ENCODE peak calls at places on chromosome 4, in six cellular contexts. C is uterus, L is heart right ventricle, H is breast epithelium, M is Karpas-422, F is tibial nerve. E is an unnamed sample.

GRCh38 chr4:6333301-6334202 is 63.9 kb downstream of the WFS1 start:
- DNase-seq in M (peak), H (no peak), F (no peak), L (no peak), C (no peak), E (peak)

GRCh38 chr4:80577991-80578390 is 242.5 kb downstream of the CFAP299 start:
- DNase-seq in H (no peak), F (no peak), C (no peak), M (no peak), L (no peak), E (no peak)

GRCh38 chr4:83890231-83890630 is 354.3 kb downstream of the GPAT3 start:
- DNase-seq in C (no peak), F (no peak), M (no peak), H (no peak), L (no peak), E (no peak)

GRCh38 chr4:76067652-76068286 is 6.7 kb upstream of the ART3 start:
- DNase-seq in F (peak), C (peak), M (peak), L (peak), H (no peak), E (peak)

GRCh38 chr4:128303986-128304385 is 16.4 kb upstream of the PGRMC2 start:
- DNase-seq in F (no peak), M (no peak), L (no peak), C (no peak), H (no peak), E (no peak)

GRCh38 chr4:37455301-37456062 is 210.9 kb downstream of the NWD2 start:
- DNase-seq in C (no peak), H (no peak), M (no peak), F (no peak), L (no peak), E (no peak)

GRCh38 chr4:150986085-150986484 is 29.0 kb downstream of the LRBA start:
- DNase-seq in L (no peak), C (no peak), H (no peak), M (no peak), F (no peak), E (no peak)

GRCh38 chr4:83342476-83342875 is 7.8 kb upstream of the HPSE start:
- DNase-seq in F (no peak), C (no peak), L (no peak), H (no peak), M (no peak), E (no peak)

GRCh38 chr4:113979973-113980615 is 647 bp upstream of the ARSJ start:
- DNase-seq in C (no peak), L (no peak), F (no peak), M (no peak), H (no peak), E (no peak)

GRCh38 chr4:54819044-54819443 is 161.3 kb downstream of the KIT start:
- DNase-seq in M (no peak), C (no peak), H (no peak), L (no peak), F (no peak), E (no peak)

GRCh38 chr4:3441501-3442459 is at the start of gene HGFAC:
- DNase-seq in M (no peak), F (no peak), L (no peak), C (no peak), H (no peak), E (no peak)

GRCh38 chr4:86963697-86964096 is 28.9 kb downstream of the AFF1 start:
- DNase-seq in C (no peak), L (no peak), M (no peak), F (no peak), H (no peak), E (no peak)

GRCh38 chr4:118849867-118850812 is 14.2 kb upstream of the SEC24D start:
- DNase-seq in M (peak), C (no peak), F (no peak), H (no peak), L (no peak), E (no peak)

GRCh38 chr4:128528793-128529553 is 241.4 kb upstream of the PGRMC2 start:
- DNase-seq in C (no peak), L (peak), M (no peak), F (peak), H (no peak), E (no peak)

GRCh38 chr4:30720656-30721352 is 635 bp downstream of the PCDH7 start:
- DNase-seq in M (no peak), L (peak), H (no peak), F (no peak), C (peak), E (peak)

GRCh38 chr4:185624248-185624568 is 88.9 kb upstream of the PDLIM3 start:
- DNase-seq in C (no peak), F (no peak), L (no peak), H (no peak), M (no peak), E (no peak)

GRCh38 chr4:173169428-173170209 is 1.0 kb downstream of the GALNT7 start:
- DNase-seq in C (peak), M (peak), L (peak), H (peak), F (peak), E (peak)

GRCh38 chr4:182339246-182339645 is 96.0 kb downstream of the TENM3 start:
- DNase-seq in H (no peak), F (no peak), M (no peak), L (no peak), C (no peak), E (peak)

GRCh38 chr4:6189511-6189910 is 10.8 kb downstream of the JAKMIP1 start:
- DNase-seq in H (no peak), F (no peak), C (no peak), M (no peak), L (no peak), E (no peak)

GRCh38 chr4:114385195-114385985 is 213.2 kb upstream of the UGT8 start:
- DNase-seq in L (no peak), F (no peak), M (no peak), C (no peak), H (no peak), E (no peak)

GRCh38 chr4:115279300-115279699 is 165.9 kb upstream of the NDST4 start:
- DNase-seq in M (no peak), H (no peak), C (no peak), L (no peak), F (no peak), E (no peak)

GRCh38 chr4:40971346-40971745 is 221.6 kb downstream of the NSUN7 start:
- DNase-seq in C (no peak), H (no peak), M (no peak), L (no peak), F (no peak), E (no peak)

GRCh38 chr4:110270492-110271197 is 72.2 kb upstream of the ELOVL6 start:
- DNase-seq in F (no peak), C (no peak), M (no peak), L (no peak), H (no peak), E (no peak)

GRCh38 chr4:114373508-114373907 is 225.1 kb upstream of the UGT8 start:
- DNase-seq in F (no peak), L (no peak), H (no peak), M (no peak), C (no peak), E (no peak)

GRCh38 chr4:10417720-10418119 is 39.5 kb downstream of the ZNF518B start:
- DNase-seq in L (peak), M (no peak), C (no peak), H (no peak), F (peak), E (no peak)

GRCh38 chr4:182380701-182381295 is 137.6 kb downstream of the TENM3 start:
- DNase-seq in H (no peak), L (no peak), C (no peak), M (no peak), F (no peak), E (no peak)

GRCh38 chr4:142818476-142818875 is 27.6 kb downstream of the INPP4B start:
- DNase-seq in L (no peak), F (no peak), M (no peak), C (no peak), H (no peak), E (no peak)
- H3K27ac ChIP-seq in L (no peak), F (no peak), M (no peak), C (peak), H (no peak), E (no peak)

GRCh38 chr4:74394476-74395136 is 29.7 kb downstream of the EREG start:
- DNase-seq in L (no peak), C (no peak), M (no peak), F (no peak), H (no peak), E (no peak)

GRCh38 chr4:74400395-74400794 is 35.5 kb downstream of the EREG start:
- DNase-seq in L (no peak), H (no peak), M (no peak), F (no peak), C (no peak), E (no peak)

GRCh38 chr4:74402692-74403460 is 37.9 kb downstream of the EREG start:
- DNase-seq in C (no peak), H (no peak), L (no peak), F (no peak), M (peak), E (no peak)

GRCh38 chr4:74395633-74396032 is 30.7 kb downstream of the EREG start:
- DNase-seq in F (no peak), M (no peak), H (no peak), L (no peak), C (no peak), E (no peak)

DNA sequence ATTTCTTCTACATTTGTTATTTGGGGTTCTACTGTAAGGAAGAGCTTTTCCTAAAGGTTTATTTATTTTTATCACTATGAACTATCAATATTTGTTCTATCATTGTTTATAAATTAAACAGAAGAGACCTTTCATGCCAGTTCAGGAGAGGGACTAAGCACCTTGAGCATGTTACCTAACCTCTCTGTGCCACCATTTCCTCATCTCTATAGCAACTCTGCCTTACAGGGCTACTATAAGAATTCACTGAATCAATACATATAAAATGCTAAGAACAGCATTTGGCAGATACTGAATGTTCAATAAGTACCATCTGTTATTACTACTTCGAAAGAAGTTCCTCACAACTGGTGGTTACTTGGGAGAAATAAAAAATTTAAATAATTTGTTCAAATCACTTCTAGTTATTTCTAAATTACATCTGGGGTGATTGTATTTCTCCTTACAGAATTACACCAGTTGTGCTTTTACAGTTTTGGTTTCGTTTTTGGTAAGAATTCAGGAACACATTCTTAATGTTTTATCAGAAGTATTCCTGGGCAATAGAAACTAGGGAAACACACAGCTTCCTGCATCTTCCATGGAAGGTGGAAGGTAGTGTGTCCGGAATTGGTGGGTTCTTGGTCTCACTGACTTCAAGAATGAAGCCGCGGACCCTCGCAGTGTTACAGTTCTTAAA is 32.9 kb downstream of the EREG start:
- DNase-seq in L (no peak), F (no peak), C (no peak), M (peak), H (no peak), E (no peak)
- H3K4me3 ChIP-seq in L (peak), F (no peak), C (no peak), M (peak), H (peak), E (no peak)

GRCh38 chr4:126766266-126766665 is 866.5 kb upstream of the INTU start:
- DNase-seq in M (no peak), H (no peak), L (peak), F (no peak), C (no peak), E (no peak)
- H3K27ac ChIP-seq in M (no peak), H (no peak), L (peak), F (no peak), C (no peak), E (no peak)

DNA sequence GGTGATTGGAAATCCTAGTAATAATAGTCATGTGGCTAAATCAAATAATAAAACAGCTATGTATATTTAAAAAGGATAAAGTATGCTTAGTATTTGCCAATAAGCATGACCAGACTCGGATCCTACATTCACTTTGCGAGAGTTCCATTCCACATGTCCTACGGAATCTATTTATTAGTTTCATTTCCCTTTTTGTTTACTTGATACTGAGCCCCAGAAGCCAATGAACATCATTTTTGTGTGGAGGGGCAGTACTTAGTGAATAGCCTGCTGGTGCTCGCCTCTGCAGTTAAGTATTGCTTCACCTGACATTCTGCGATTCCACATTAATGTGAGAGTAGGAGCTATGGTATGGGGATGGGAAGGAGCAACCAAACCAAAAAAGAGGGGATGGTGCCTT is 58.5 kb upstream of the NAP1L5 start:
- DNase-seq in H (no peak), F (no peak), L (no peak), M (no peak), C (no peak), E (no peak)
- H3K4me3 ChIP-seq in H (no peak), F (no peak), L (no peak), M (no peak), C (no peak), E (no peak)

E was measured in WERI-Rb-1.